ENCODE peak calls at places on chromosomes 6 and 20, in five cellular contexts. Z, Q, F, G and S are unnamed samples.

GRCh38 chr20:22586645-22587310 is 2.4 kb upstream of the FOXA2 start:
- DNase-seq in G (peak), Z (peak), Q (peak), F (peak), S (no peak)

GRCh38 chr6:5783584-5784089 is 223.1 kb downstream of the NRN1 start:
- DNase-seq in F (no peak), G (no peak), Q (no peak), Z (no peak), S (no peak)

GRCh38 chr6:24492475-24492874 is 2.3 kb upstream of the ALDH5A1 start:
- DNase-seq in F (no peak), Z (peak), G (no peak), Q (peak), S (no peak)

GRCh38 chr20:536426-537012 is 7.1 kb downstream of the CSNK2A1 start:
- DNase-seq in F (no peak), Q (no peak), G (no peak), Z (no peak), S (no peak)

GRCh38 chr20:4532772-4533171 is 188.9 kb upstream of the PRND start:
- DNase-seq in Q (no peak), Z (no peak), F (no peak), G (no peak), S (no peak)

GRCh38 chr20:9059931-9060330 is 9.0 kb upstream of the PLCB4 start:
- DNase-seq in G (no peak), Z (no peak), Q (no peak), F (no peak), S (no peak)

GRCh38 chr20:45919536-45919933 is 7.6 kb upstream of the PLTP start:
- DNase-seq in F (no peak), Z (no peak), G (no peak), Q (no peak), S (no peak)

GRCh38 chr6:150756170-150756569 is 109.3 kb upstream of the MTHFD1L start:
- DNase-seq in Z (no peak), G (no peak), F (no peak), Q (no peak), S (no peak)

GRCh38 chr6:140252099-140252498 is 877.7 kb upstream of the CITED2 start:
- DNase-seq in Z (no peak), Q (no peak), G (no peak), F (no peak), S (no peak)

GRCh38 chr6:163311830-163312229 is 102.7 kb upstream of the QKI start:
- DNase-seq in F (peak), G (no peak), Q (peak), Z (no peak), S (no peak)

GRCh38 chr6:44304282-44305199 is 8.6 kb downstream of the AARS2 start:
- DNase-seq in Q (peak), G (peak), Z (peak), F (peak), S (no peak)

GRCh38 chr6:84498905-84499304 is 265.5 kb downstream of the TBX18 start:
- DNase-seq in Z (no peak), F (no peak), G (no peak), Q (no peak), S (no peak)

GRCh38 chr6:332671-333070 is 40.4 kb downstream of the DUSP22 start:
- DNase-seq in F (no peak), Z (no peak), G (no peak), Q (no peak), S (no peak)

DNA sequence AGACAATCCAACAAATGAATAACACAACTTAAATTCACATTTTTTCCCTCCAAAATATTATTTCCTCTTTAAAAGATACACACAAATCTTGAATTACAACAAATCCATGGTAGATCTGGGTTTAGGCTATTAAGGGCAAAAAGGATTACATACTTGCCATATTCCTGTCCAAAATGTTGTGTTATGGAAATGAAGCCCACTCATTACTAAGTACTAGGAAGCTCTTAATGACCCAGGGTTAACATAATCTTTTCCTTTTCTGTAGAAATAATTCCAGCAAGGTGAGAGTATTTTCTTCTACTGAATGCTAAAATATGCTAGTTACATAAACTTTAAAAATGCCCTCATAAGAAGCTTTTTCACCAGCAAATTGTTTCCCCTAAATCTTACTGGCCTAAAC is 1.6 kb downstream of the SHPRH start:
- DNase-seq in Z (no peak), Q (no peak), F (no peak), G (no peak), S (no peak)
- TF ChIP-seq KDM1A in Z (no peak), Q (no peak), F (no peak), G (no peak), S (no peak)

DNA sequence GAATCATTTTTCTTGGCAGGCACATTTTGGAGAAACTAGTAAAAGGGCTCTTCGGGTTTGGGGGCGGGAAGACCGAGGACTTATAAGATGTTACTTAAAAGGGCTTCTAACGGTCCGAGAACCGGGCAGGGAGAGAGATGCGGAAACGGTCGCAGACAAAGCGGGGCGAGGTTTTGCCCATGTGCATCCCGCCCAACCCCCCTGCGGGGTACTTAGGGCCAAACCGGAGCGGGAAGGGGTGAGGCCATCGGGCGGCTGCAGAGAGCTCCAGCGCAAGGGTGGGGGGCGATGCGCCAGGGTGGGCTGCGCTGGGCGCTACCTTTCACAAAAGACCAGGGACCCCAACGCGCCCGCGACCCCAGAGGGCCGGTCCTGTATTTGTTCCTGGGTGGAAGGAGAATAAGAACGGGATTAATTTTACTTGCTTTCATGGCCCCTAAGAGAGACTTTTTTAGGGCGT is 616 bp downstream of the TUBB start:
- DNase-seq in Q (peak), G (peak), Z (peak), F (no peak), S (no peak)
- TF ChIP-seq HDAC2 in Q (no peak), G (no peak), Z (no peak), F (no peak), S (no peak)

DNA sequence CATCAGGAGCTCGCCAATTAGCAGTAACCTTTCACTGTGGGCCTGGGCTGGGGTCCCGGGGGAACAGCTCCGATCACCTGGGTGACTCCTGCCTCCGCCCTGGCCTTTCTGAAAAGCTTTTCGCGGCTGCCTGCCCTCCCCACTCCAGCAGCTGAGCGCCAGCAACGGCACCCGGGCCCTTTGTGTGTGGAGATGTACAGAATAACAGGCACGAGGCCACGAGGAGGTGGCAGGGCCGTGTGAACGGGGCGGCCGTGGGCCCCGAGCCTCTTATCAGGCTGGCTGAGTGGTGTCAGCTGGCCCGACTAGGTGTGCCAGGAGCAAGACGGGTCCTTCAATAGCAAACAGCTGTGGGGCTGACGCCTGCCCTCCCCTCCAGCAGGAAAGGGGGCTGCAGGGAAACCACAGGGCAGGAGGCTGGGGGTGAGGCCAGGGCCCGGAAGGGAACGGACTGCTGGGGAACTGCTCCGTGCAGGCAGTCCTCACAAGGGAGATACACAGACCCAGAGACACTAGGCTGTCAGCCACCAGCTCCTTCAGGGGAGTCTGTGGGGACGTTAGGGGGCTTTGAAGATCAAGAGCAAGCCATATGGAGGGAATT is 56.7 kb downstream of the NOL4L start:
- DNase-seq in F (no peak), Q (no peak), G (no peak), Z (no peak), S (no peak)
- TF ChIP-seq KDM1A in F (no peak), Q (no peak), G (no peak), Z (no peak), S (no peak)

DNA sequence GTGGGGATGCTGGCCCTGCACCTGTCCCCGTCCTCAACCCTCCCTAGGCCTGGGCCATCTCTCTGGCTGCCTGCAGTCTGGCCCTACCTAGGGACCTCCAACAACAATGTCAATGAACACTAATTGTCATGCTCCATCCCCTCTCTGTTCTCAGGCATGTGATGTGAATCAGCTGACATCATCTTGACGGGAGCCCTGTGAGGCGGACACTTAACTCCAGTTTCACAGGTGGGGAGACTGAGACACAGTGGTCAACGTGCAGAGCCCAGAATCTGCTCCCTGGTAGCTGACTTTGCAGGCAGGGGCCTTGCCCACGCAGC is 762 bp upstream of the TCEA2 start:
- DNase-seq in F (no peak), Z (no peak), Q (no peak), G (no peak), S (no peak)
- TF ChIP-seq HDAC2 in F (no peak), Z (no peak), Q (no peak), G (no peak), S (no peak)

GRCh38 chr6:42914546-42914945 is 1.3 kb upstream of the PTCRA start:
- DNase-seq in F (no peak), Q (no peak), Z (no peak), G (no peak), S (no peak)
- TF ChIP-seq KDM1A in F (no peak), Q (no peak), Z (no peak), G (no peak), S (no peak)

DNA sequence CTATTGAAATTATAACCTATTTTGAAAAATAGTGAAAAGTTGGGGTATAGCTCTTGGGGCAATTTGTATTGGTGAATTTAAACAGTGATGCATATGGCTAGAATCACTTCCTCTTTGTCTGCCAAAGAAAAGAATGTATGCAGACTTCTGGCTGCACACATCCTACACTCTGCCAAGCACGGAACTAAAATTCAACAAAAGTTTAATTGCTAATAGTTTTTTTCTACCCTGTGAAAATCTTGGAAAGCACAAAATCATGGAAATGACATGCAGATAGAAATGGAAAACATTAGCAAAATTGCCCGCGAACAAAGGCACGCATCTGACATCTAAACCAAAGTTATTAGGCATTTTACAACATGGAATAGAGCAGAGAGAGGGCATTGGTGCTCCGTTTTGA is 106.4 kb upstream of the PDE10A start:
- DNase-seq in Q (no peak), F (no peak), Z (no peak), G (no peak), S (no peak)
- TF ChIP-seq HDAC2 in Q (no peak), F (no peak), Z (no peak), G (no peak), S (no peak)

GRCh38 chr6:27545271-27546046 is 72.6 kb upstream of the ZNF184 start:
- DNase-seq in G (peak), F (no peak), Q (peak), Z (peak), S (peak)
- TF ChIP-seq KDM1A in G (no peak), F (no peak), Q (peak), Z (no peak), S (no peak)

DNA sequence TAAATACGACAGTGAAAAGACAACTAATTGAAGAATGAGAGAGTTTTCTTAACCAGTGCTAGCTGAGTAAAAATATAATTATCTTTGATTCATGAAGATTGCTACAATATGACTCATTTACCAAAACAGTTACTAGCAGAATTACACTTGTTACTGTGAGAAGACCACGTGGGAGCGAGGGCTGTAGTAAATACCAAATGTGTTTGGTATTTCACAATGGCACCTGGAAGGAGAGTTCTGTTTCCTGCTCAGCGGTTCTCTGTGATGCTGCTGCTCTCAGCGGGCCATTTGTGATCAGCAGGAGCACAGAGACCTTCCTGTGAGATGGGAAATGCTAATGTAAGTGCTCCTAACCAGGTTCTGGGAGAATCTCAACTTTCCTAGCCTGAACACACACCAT is 173.5 kb downstream of the MBOAT1 start:
- DNase-seq in G (no peak), F (no peak), Q (no peak), Z (no peak), S (no peak)
- TF ChIP-seq HDAC2 in G (no peak), F (no peak), Q (no peak), Z (no peak), S (no peak)

DNA sequence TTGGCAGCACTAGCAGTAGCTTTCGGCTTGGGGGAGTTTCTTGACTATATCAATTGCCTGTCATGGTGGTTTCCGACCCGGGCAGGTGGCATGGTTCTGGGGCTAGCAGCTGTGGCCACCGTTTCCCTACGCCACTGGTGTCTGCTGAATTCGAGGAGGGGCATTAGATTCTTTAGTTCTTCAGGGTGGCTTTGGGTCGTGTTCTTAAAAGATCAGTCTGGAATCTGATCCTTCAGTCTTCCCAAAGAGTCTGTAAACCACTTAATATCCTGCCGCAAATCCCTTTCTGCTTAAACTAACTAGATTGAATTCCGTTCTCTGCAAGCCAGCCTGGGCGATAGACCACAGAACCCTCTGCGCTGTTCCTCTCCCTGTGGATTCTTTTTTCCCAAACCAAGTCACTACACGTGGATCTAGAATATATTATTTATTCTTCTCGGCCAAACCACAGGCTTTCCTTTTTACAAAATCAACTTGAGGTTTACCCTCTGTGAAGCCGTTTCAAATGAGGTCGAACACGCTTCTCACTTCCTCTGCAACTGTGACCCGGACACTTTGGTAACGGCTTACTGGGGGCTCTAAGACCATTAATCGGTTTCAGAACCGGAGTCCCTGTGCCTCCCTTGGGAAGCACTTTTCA is 55.4 kb upstream of the FOXC1 start:
- DNase-seq in Q (no peak), Z (no peak), G (no peak), F (peak), S (peak)
- TF ChIP-seq KDM1A in Q (no peak), Z (no peak), G (no peak), F (no peak), S (no peak)

GRCh38 chr6:27507041-27507956 is 34.4 kb upstream of the ZNF184 start:
- DNase-seq in Q (no peak), Z (no peak), G (no peak), F (no peak), S (no peak)

GRCh38 chr6:27502508-27503435 is 29.9 kb upstream of the ZNF184 start:
- DNase-seq in Q (peak), F (no peak), Z (peak), G (peak), S (peak)

GRCh38 chr6:27503436-27504030 is 30.6 kb upstream of the ZNF184 start:
- DNase-seq in F (no peak), Z (peak), G (peak), Q (peak), S (peak)

GRCh38 chr6:27501187-27501586 is 28.3 kb upstream of the ZNF184 start:
- DNase-seq in F (no peak), Q (no peak), G (no peak), Z (no peak), S (no peak)

GRCh38 chr6:27505209-27506027 is 32.5 kb upstream of the ZNF184 start:
- DNase-seq in Z (peak), G (peak), Q (peak), F (peak), S (peak)
- TF ChIP-seq HDAC2 in Z (peak), G (no peak), Q (peak), F (no peak), S (no peak)